ENCODE peak calls at places on chromosomes 11 and 22, in eight cellular contexts. D, Q, L, Y, F, V, E and S are unnamed samples.

GRCh38 chr11:126121316-126121715 is 58.6 kb upstream of the CDON start:
- DNase-seq in V (no peak), E (no peak), Y (no peak), L (no peak), Q (no peak), F (no peak), D (no peak), S (no peak)

GRCh38 chr22:38465673-38466490 is 2.0 kb upstream of the KDELR3 start:
- DNase-seq in D (no peak), Y (no peak), L (no peak), V (no peak), E (no peak), F (no peak), Q (no peak), S (no peak)

GRCh38 chr11:132540586-132540985 is 991.7 kb downstream of the OPCML start:
- DNase-seq in Q (no peak), F (no peak), E (no peak), L (no peak), V (no peak), D (no peak), Y (no peak), S (no peak)

GRCh38 chr22:24319451-24319850 is 48.8 kb downstream of the SPECC1L start:
- DNase-seq in F (no peak), Q (no peak), D (no peak), V (no peak), L (no peak), E (peak), Y (no peak), S (no peak)

GRCh38 chr11:13896175-13896989 is 66.1 kb upstream of the SPON1 start:
- DNase-seq in D (no peak), Y (no peak), F (no peak), E (peak), L (no peak), V (no peak), Q (no peak), S (no peak)

GRCh38 chr22:43212434-43212952 is 25.6 kb upstream of the TTLL12 start:
- DNase-seq in D (no peak), V (no peak), Q (no peak), L (no peak), E (no peak), F (no peak), Y (no peak), S (no peak)

GRCh38 chr11:373716-374551 is 4.6 kb downstream of the B4GALNT4 start:
- DNase-seq in L (no peak), E (no peak), Y (no peak), V (no peak), F (no peak), D (no peak), Q (no peak), S (no peak)

GRCh38 chr11:113271551-113272245 is 42.7 kb upstream of the TTC12 start:
- DNase-seq in Q (no peak), L (no peak), V (no peak), F (no peak), E (no peak), D (no peak), Y (no peak), S (no peak)

GRCh38 chr11:10809373-10810199 is 860 bp upstream of the EIF4G2 start:
- DNase-seq in L (peak), D (no peak), Q (no peak), E (peak), F (no peak), V (no peak), Y (peak), S (peak)

GRCh38 chr22:42608481-42609361 is 6.0 kb downstream of the POLDIP3 start:
- DNase-seq in L (no peak), Q (no peak), E (peak), V (no peak), F (no peak), D (no peak), Y (peak), S (peak)

GRCh38 chr11:43578346-43579170 is 102.0 kb upstream of the HSD17B12 start:
- DNase-seq in D (no peak), V (no peak), E (peak), L (no peak), Q (no peak), Y (peak), F (no peak), S (peak)

GRCh38 chr22:17337639-17338038 is 31.6 kb upstream of the CECR2 start:
- DNase-seq in Y (no peak), L (no peak), D (no peak), Q (no peak), F (no peak), V (no peak), E (no peak), S (no peak)

GRCh38 chr11:13446444-13446843 is 16.6 kb downstream of the BTBD10 start:
- DNase-seq in F (no peak), E (peak), Q (no peak), Y (no peak), D (no peak), L (no peak), V (no peak), S (peak)

GRCh38 chr11:61129608-61130523 is 27.6 kb downstream of the CD5 start:
- DNase-seq in F (peak), D (peak), Q (peak), L (peak), V (peak), Y (peak), E (peak), S (peak)

GRCh38 chr11:2802389-2803185 is 83.0 kb downstream of the CDKN1C start:
- DNase-seq in Q (peak), E (no peak), D (peak), L (no peak), F (peak), V (no peak), Y (no peak), S (no peak)

GRCh38 chr11:108193725-108194124 is 28.7 kb downstream of the NPAT start:
- DNase-seq in V (no peak), F (no peak), L (no peak), Q (no peak), D (no peak), Y (no peak), E (no peak), S (no peak)

GRCh38 chr11:61882879-61883278 is 8.5 kb downstream of the FADS3 start:
- DNase-seq in Q (no peak), L (no peak), E (no peak), Y (no peak), D (no peak), V (no peak), F (no peak), S (no peak)

GRCh38 chr22:26548303-26548702 is 36.0 kb upstream of the TFIP11 start:
- DNase-seq in D (no peak), L (no peak), Y (no peak), E (no peak), F (no peak), Q (no peak), V (no peak), S (no peak)

GRCh38 chr11:47611240-47611863 is 17.1 kb upstream of the C1QTNF4 start:
- DNase-seq in E (no peak), F (no peak), V (no peak), Q (no peak), D (no peak), Y (no peak), L (no peak), S (no peak)

GRCh38 chr11:117087446-117087845 is 10.8 kb downstream of the SIK3 start:
- DNase-seq in F (no peak), E (no peak), L (no peak), V (no peak), Y (no peak), D (no peak), Q (no peak), S (no peak)

GRCh38 chr11:78927511-78927910 is 352.8 kb upstream of the NARS2 start:
- DNase-seq in Q (no peak), Y (no peak), E (no peak), D (no peak), L (no peak), V (no peak), F (no peak), S (no peak)

GRCh38 chr11:66365711-66366619 is 5.6 kb downstream of the SLC29A2 start:
- DNase-seq in Q (no peak), V (no peak), E (no peak), L (no peak), Y (no peak), D (no peak), F (no peak), S (no peak)

GRCh38 chr22:22935546-22936157 is 48.0 kb downstream of the IGLL5 start:
- DNase-seq in Q (no peak), V (no peak), L (no peak), F (no peak), Y (no peak), E (no peak), D (no peak), S (no peak)

GRCh38 chr22:19655399-19655798 is 58.9 kb upstream of the SEPTIN5 start:
- DNase-seq in F (no peak), Q (no peak), L (no peak), D (no peak), Y (no peak), E (no peak), V (no peak), S (no peak)

GRCh38 chr11:76674517-76675400 is 4.2 kb upstream of the LRRC32 start:
- DNase-seq in D (no peak), V (no peak), E (no peak), Y (no peak), F (no peak), Q (no peak), L (no peak), S (no peak)

GRCh38 chr22:21952586-21953571 is at the start of gene PPM1F:
- DNase-seq in Q (peak), Y (peak), V (peak), E (peak), F (peak), D (peak), L (peak), S (peak)

GRCh38 chr22:19951351-19951750 is 9.7 kb upstream of the TXNRD2 start:
- DNase-seq in V (no peak), Y (no peak), F (no peak), L (no peak), E (no peak), Q (no peak), D (no peak), S (no peak)

GRCh38 chr11:30477061-30477460 is 109.1 kb downstream of the MPPED2 start:
- DNase-seq in L (no peak), Y (no peak), E (no peak), F (no peak), V (no peak), Q (no peak), D (no peak), S (no peak)

GRCh38 chr22:46798366-46799057 is 36.1 kb downstream of the TBC1D22A start:
- DNase-seq in Q (peak), D (no peak), L (peak), F (no peak), V (peak), E (peak), Y (peak), S (peak)

GRCh38 chr11:47259178-47259977 is 1.6 kb downstream of the NR1H3 start:
- DNase-seq in E (peak), L (peak), F (no peak), V (no peak), Y (peak), Q (peak), D (peak), S (no peak)